ENCODE peak calls at places on chromosomes 6 and 20, in ten cellular contexts. R, B, T, W, K, J, D, N, G and H are unnamed samples.

GRCh38 chr20:35215066-35215956 is 11.2 kb upstream of the MMP24 start:
- DNase-seq in T (peak), W (no peak), D (no peak), B (no peak), K (no peak), J (no peak), R (no peak), N (no peak), G (no peak), H (no peak)

GRCh38 chr6:119533603-119534279 is 184.2 kb upstream of the MAN1A1 start:
- DNase-seq in W (no peak), K (no peak), T (peak), R (no peak), B (no peak), J (peak), N (peak), G (no peak), D (no peak), H (peak)

GRCh38 chr20:18256440-18257090 is 31.8 kb upstream of the ZNF133 start:
- DNase-seq in R (no peak), N (no peak), T (no peak), D (peak), K (no peak), J (no peak), W (no peak), B (no peak), G (no peak), H (no peak)

GRCh38 chr20:58692579-58693225 is at the start of gene NPEPL1:
- DNase-seq in D (peak), J (no peak), N (peak), B (peak), R (peak), T (peak), G (no peak), W (peak), K (peak), H (no peak)

GRCh38 chr6:21595265-21595950 is 1.9 kb downstream of the SOX4 start:
- DNase-seq in D (no peak), J (no peak), T (peak), K (no peak), B (peak), R (peak), G (no peak), W (peak), N (peak), H (no peak)

GRCh38 chr6:15370730-15371129 is 124.9 kb downstream of the JARID2 start:
- DNase-seq in N (no peak), B (no peak), D (no peak), J (no peak), W (no peak), R (no peak), G (no peak), T (no peak), K (no peak), H (no peak)

GRCh38 chr6:12354499-12354898 is 64.3 kb downstream of the EDN1 start:
- DNase-seq in B (no peak), W (peak), R (no peak), J (peak), N (peak), K (no peak), G (peak), T (peak), D (peak), H (no peak)

GRCh38 chr6:105779113-105779512 is 307.0 kb upstream of the PRDM1 start:
- DNase-seq in G (no peak), D (no peak), N (no peak), R (no peak), J (no peak), W (no peak), T (no peak), B (no peak), K (no peak), H (peak)

GRCh38 chr6:23663652-23664051 is 462.4 kb upstream of the NRSN1 start:
- DNase-seq in G (no peak), N (no peak), D (no peak), B (no peak), T (no peak), W (no peak), R (no peak), J (no peak), K (no peak), H (no peak)

GRCh38 chr6:14270925-14271791 is 153.6 kb downstream of the CD83 start:
- DNase-seq in K (no peak), D (peak), R (peak), T (peak), G (peak), B (peak), J (no peak), W (peak), N (peak), H (no peak)

GRCh38 chr6:10322991-10323390 is 91.9 kb downstream of the TFAP2A start:
- DNase-seq in W (no peak), J (no peak), K (no peak), R (no peak), D (no peak), N (no peak), T (no peak), B (no peak), G (no peak), H (no peak)

GRCh38 chr6:162726997-162727346 is 594 bp downstream of the PRKN start:
- DNase-seq in B (no peak), D (no peak), G (no peak), N (peak), K (no peak), W (no peak), J (no peak), T (peak), R (no peak), H (no peak)

GRCh38 chr6:120671519-120671918 is 662.8 kb downstream of the TBC1D32 start:
- DNase-seq in R (no peak), W (no peak), B (no peak), D (peak), G (no peak), T (no peak), J (no peak), K (no peak), N (no peak), H (no peak)

GRCh38 chr6:38671885-38672467 is 31.0 kb downstream of the GLO1 start:
- DNase-seq in N (peak), G (peak), J (peak), T (peak), W (no peak), B (no peak), D (peak), K (no peak), R (no peak), H (peak)

GRCh38 chr20:5569021-5569420 is 181.2 kb upstream of the SHLD1 start:
- DNase-seq in W (no peak), T (peak), D (no peak), R (no peak), J (no peak), G (peak), K (no peak), B (peak), N (peak), H (no peak)

DNA sequence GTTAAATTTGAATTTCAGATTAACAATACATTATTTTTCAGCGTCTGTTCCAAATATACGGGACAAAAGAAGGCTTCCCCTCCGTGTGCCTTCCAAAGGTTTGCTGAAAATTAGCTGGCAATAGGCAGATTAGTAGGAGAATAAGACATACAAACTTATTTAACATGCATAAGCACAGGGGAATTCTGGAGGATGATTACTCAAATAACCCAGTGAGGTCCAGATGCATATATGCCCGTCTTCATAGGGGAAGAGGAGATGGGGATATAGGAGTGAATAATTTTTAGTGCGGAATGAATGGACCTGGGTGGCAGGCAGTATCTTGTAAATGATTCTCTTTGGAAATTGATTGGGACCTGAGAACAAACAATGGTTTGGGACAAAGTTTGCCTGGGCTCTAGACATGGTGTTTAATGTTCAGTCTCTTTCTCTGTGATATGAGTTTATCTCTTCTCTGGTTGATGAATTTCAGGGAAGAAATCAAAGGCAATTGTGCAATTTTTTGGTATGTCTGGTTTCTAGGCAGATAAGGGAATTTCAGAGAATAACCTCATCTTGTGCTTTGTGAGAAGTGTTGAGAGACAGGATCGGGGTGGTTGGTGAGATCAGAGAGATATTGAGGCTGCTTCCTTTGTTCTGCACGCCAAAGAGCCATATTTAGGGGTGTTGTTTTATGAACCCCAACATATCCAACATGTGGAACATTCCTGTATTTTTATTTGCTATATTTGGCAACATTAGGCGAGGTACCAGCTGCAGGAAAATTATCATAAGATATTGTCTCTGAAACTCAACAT is 63.7 kb downstream of the MKKS start:
- DNase-seq in R (no peak), K (no peak), D (no peak), T (no peak), W (no peak), B (no peak), N (peak), J (no peak), G (peak), H (no peak)
- TF ChIP-seq CTCF in R (no peak), K (no peak), D (no peak), T (no peak), W (no peak), B (no peak), N (no peak), J (no peak), G (no peak), H (no peak)

GRCh38 chr6:75349262-75349984 is 64.8 kb upstream of the TMEM30A start:
- DNase-seq in J (no peak), K (no peak), W (no peak), B (no peak), T (peak), D (peak), R (peak), N (peak), G (peak), H (no peak)

GRCh38 chr6:75350156-75350555 is 65.6 kb upstream of the TMEM30A start:
- DNase-seq in B (no peak), K (no peak), W (no peak), R (no peak), J (no peak), T (no peak), D (no peak), N (no peak), G (no peak), H (no peak)

GRCh38 chr6:75348882-75349261 is 64.3 kb upstream of the TMEM30A start:
- DNase-seq in K (no peak), J (no peak), N (no peak), T (no peak), R (no peak), B (no peak), W (no peak), G (no peak), D (no peak), H (no peak)

GRCh38 chr6:75345413-75345812 is 60.8 kb upstream of the TMEM30A start:
- DNase-seq in R (no peak), G (no peak), B (no peak), J (no peak), K (no peak), N (no peak), T (no peak), D (peak), W (no peak), H (no peak)

DNA sequence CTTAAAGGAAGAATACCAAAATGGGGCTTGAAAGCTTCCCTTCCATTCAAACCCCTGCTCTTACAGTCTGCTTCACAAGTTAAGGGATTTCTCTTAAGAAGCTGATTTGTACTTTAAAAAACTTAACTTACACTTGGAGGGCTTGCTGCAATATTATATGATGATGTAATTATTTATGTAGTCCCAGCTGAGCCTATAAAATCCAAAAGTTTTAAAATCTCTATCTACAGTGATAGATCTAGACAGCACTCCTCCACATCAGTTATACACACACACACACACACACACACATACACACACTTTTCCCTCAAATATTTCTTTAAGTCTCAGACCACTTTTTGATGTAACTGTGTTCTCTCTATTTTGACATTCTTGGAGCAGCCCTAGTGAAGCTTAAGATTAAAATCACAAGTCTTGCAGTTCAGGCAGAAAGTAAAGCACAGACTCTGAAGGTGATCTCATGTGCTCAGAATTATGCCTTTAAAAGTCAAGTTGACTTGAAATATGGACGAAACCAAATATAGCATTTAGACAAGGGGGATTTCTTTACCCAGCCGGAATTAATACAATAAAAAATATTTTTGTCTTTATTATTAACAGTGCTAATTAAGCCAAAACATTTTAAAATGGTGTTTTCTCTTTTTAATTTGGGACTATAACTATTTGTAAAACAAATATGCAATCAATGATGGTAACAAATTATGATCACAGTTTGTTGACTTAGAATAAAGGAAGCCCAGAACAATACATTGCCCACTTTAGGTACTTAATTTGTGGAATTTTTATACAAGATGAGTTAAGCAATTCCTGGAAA is 63.4 kb upstream of the TMEM30A start:
- DNase-seq in W (no peak), B (no peak), D (no peak), K (no peak), J (no peak), G (no peak), T (no peak), N (peak), R (no peak), H (no peak)
- H3K4me3 ChIP-seq in W (no peak), B (no peak), D (no peak), K (no peak), J (no peak), G (no peak), T (no peak), N (no peak), R (no peak), H (no peak)

GRCh38 chr6:90296346-90297123 is at the start of gene BACH2:
- DNase-seq in W (peak), D (peak), K (peak), J (no peak), R (peak), T (peak), N (peak), G (peak), B (peak), H (peak)

GRCh38 chr6:90295854-90296345 is 743 bp downstream of the BACH2 start:
- DNase-seq in W (peak), D (peak), J (no peak), G (peak), T (peak), B (peak), K (peak), R (peak), N (peak), H (peak)

GRCh38 chr6:90294008-90294511 is 2.6 kb downstream of the BACH2 start:
- DNase-seq in J (no peak), G (no peak), K (no peak), W (no peak), T (no peak), D (no peak), R (no peak), B (no peak), N (no peak), H (no peak)

GRCh38 chr6:90294614-90294988 is 2.0 kb downstream of the BACH2 start:
- DNase-seq in J (no peak), B (peak), D (peak), N (no peak), W (no peak), G (no peak), K (peak), T (peak), R (no peak), H (no peak)

DNA sequence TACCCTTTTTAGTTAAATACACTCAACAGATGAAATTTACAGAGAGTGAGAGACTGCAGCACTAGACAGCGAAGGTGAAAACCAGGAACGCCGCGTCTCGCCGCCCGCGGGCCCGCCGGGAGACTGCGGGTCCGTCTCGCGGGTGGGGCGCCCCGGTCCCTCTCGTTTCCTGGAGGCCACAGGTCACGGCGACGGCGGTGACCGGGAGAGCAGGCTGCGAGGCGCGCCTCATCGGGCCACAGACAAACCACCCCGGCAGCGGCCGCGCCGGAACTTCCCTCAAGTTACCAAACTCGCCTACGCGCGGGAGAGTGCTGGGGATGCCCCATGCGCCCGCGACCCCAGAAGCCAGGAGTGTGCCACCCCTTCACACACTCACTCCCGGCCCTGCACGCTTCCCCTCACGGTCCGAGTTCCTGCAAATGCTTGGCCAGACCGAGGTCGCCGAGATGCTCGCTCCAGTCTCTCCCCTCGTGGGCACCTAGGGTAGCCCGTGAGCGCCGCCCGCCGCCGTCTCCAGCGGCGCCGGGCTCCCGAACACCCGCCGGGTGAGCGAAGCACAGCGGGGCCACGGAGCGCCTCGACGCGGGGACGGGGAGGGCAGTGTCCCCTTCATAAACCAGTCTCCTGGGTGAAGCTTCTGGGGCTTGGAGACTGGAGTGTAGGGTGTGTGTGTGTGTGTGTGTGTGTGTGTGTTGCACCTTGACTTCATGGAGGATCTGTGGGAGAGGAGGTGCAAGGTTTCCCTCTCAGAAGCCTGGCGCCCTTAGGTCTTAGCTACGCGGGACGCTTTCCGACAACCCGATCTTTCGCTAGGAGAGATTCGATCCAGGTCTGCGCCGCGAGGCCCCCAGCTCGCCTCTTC is 1.4 kb downstream of the BACH2 start:
- DNase-seq in J (no peak), D (peak), R (peak), T (peak), W (peak), K (peak), B (peak), N (peak), G (peak), H (no peak)
- TF ChIP-seq CTCF in J (no peak), D (no peak), R (peak), T (peak), W (no peak), K (no peak), B (no peak), N (no peak), G (peak), H (peak)

GRCh38 chr20:44403194-44404112 is 48.0 kb downstream of the HNF4A start:
- DNase-seq in R (no peak), D (no peak), G (no peak), J (no peak), W (no peak), T (no peak), K (no peak), B (no peak), N (no peak), H (no peak)

GRCh38 chr20:44402391-44403193 is 47.1 kb downstream of the HNF4A start:
- DNase-seq in K (no peak), D (no peak), G (no peak), W (no peak), N (no peak), R (no peak), B (no peak), J (no peak), T (no peak), H (no peak)

GRCh38 chr20:44400671-44401051 is 45.2 kb downstream of the HNF4A start:
- DNase-seq in K (no peak), W (no peak), B (no peak), G (no peak), D (peak), R (no peak), T (no peak), N (no peak), J (no peak), H (no peak)

GRCh38 chr20:44401052-44401769 is 45.7 kb downstream of the HNF4A start:
- DNase-seq in J (no peak), T (no peak), K (no peak), N (no peak), G (no peak), W (no peak), B (no peak), D (peak), R (no peak), H (no peak)

DNA sequence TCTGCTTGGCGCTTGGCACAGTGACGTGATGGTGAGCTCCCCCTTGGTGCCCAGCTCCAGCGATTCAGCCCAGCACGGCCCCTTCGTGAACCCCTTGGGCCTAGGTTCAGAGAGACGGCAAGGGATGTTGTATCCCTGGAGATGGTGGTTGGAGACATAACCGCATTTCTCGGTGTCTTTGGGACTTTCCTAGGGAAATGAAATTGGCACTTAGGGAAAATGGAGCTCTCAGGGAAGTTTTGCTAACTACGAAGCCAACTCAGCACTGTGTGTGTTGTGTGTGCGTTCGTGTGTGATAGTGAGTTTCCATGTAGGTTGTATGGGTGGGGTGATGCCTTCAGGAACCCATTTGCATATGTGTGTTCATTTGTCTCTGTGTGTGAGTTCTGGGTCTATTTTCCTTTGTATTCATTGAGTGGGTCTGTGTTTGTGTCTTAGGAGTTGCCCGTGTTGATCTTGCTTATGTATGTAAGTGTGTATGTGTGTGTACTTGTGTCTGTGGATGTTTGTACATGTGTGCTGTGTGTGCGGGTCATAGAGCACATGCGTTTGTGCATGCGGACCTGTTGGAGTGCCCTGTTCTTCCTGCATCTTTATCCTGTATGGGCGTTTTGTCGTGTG is 46.4 kb downstream of the HNF4A start:
- DNase-seq in B (no peak), K (no peak), W (no peak), J (no peak), T (no peak), N (no peak), D (no peak), G (no peak), R (no peak), H (no peak)
- H3K4me3 ChIP-seq in B (no peak), K (no peak), W (no peak), J (no peak), T (no peak), N (no peak), D (no peak), G (no peak), R (no peak), H (no peak)

GRCh38 chr6:26607434-26608230 is 10.9 kb downstream of the ABT1 start:
- DNase-seq in D (peak), K (no peak), R (no peak), B (peak), N (peak), W (peak), G (peak), T (peak), J (no peak), H (peak)
- TF ChIP-seq CTCF in D (peak), K (peak), R (peak), B (peak), N (peak), W (peak), G (peak), T (peak), J (peak), H (peak)

GRCh38 chr20:45019764-45020126 is 53.4 kb downstream of the STK4 start:
- DNase-seq in W (no peak), K (no peak), G (no peak), T (no peak), N (no peak), J (no peak), R (no peak), D (no peak), B (no peak), H (no peak)
- H3K4me3 ChIP-seq in W (no peak), K (no peak), G (no peak), T (no peak), N (no peak), J (no peak), R (no peak), D (no peak), B (no peak), H (no peak)